ENCODE peak calls at places on chromosomes 12 and 14, in four cellular contexts. One of them, this sample, is unnamed.

GRCh38 chr14:50039734-50040400 is 76.5 kb downstream of the VCPKMT start:
- DNase-seq in GM12878: no peak
- DNase-seq in AG04450: no peak
- DNase-seq in lower lobe of right lung: peak; percentile 85
- DNase-seq in this sample: no peak

GRCh38 chr12:125989716-125990115 is 924.5 kb downstream of the AACS start:
- DNase-seq in GM12878: no peak
- DNase-seq in AG04450: no peak
- DNase-seq in lower lobe of right lung: no peak
- DNase-seq in this sample: no peak

GRCh38 chr12:121190523-121191031 is 19.4 kb upstream of the P2RX4 start:
- DNase-seq in GM12878: no peak
- DNase-seq in AG04450: peak; percentile 86
- DNase-seq in lower lobe of right lung: no peak
- DNase-seq in this sample: peak; percentile 74

GRCh38 chr12:89354630-89354931 is 2.3 kb upstream of the DUSP6 start:
- DNase-seq in GM12878: no peak
- DNase-seq in AG04450: no peak
- DNase-seq in lower lobe of right lung: no peak
- DNase-seq in this sample: no peak

GRCh38 chr12:100168562-100168961 is 25.9 kb upstream of the BLTP3B start:
- DNase-seq in GM12878: no peak
- DNase-seq in AG04450: no peak
- DNase-seq in lower lobe of right lung: no peak
- DNase-seq in this sample: no peak

GRCh38 chr12:1815814-1816729 is 4.3 kb upstream of the LRTM2 start:
- DNase-seq in GM12878: no peak
- DNase-seq in AG04450: no peak
- DNase-seq in lower lobe of right lung: no peak
- DNase-seq in this sample: no peak

GRCh38 chr14:78950654-78951053 is 780.5 kb downstream of the NRXN3 start:
- DNase-seq in GM12878: no peak
- DNase-seq in AG04450: no peak
- DNase-seq in lower lobe of right lung: no peak
- DNase-seq in this sample: peak; percentile 17

GRCh38 chr14:21201732-21202462 is 46.0 kb upstream of the OR5AU1 start:
- DNase-seq in GM12878: no peak
- DNase-seq in AG04450: no peak
- DNase-seq in lower lobe of right lung: no peak
- DNase-seq in this sample: no peak

GRCh38 chr12:93154753-93155475 is 222.8 kb upstream of the NUDT4 start:
- DNase-seq in GM12878: no peak
- DNase-seq in AG04450: no peak
- DNase-seq in lower lobe of right lung: no peak
- DNase-seq in this sample: no peak

GRCh38 chr12:125229878-125230530 is 164.8 kb downstream of the AACS start:
- DNase-seq in GM12878: no peak
- DNase-seq in AG04450: no peak
- DNase-seq in lower lobe of right lung: no peak
- DNase-seq in this sample: no peak

GRCh38 chr14:95288672-95289322 is 30.9 kb downstream of the CLMN start:
- DNase-seq in GM12878: no peak
- DNase-seq in AG04450: no peak
- DNase-seq in lower lobe of right lung: no peak
- DNase-seq in this sample: no peak

GRCh38 chr12:123474493-123475255 is 16.7 kb downstream of the SNRNP35 start:
- DNase-seq in GM12878: no peak
- DNase-seq in AG04450: no peak
- DNase-seq in lower lobe of right lung: no peak
- DNase-seq in this sample: no peak

GRCh38 chr12:122886851-122887816 is 8.8 kb downstream of the VPS37B start:
- DNase-seq in GM12878: peak; percentile 84
- DNase-seq in AG04450: no peak
- DNase-seq in lower lobe of right lung: no peak
- DNase-seq in this sample: peak; percentile 29

GRCh38 chr12:121762269-121762668 is 31.2 kb downstream of the RHOF start:
- DNase-seq in GM12878: no peak
- DNase-seq in AG04450: no peak
- DNase-seq in lower lobe of right lung: no peak
- DNase-seq in this sample: no peak

GRCh38 chr12:29889737-29890136 is 106.0 kb upstream of the TMTC1 start:
- DNase-seq in GM12878: no peak
- DNase-seq in AG04450: no peak
- DNase-seq in lower lobe of right lung: no peak
- DNase-seq in this sample: peak; percentile 12

GRCh38 chr12:119153477-119154434 is 25.0 kb upstream of the HSPB8 start:
- DNase-seq in GM12878: no peak
- DNase-seq in AG04450: no peak
- DNase-seq in lower lobe of right lung: peak; percentile 81
- DNase-seq in this sample: no peak

GRCh38 chr12:108801736-108802665 is 55.4 kb downstream of the SSH1 start:
- DNase-seq in GM12878: no peak
- DNase-seq in AG04450: no peak
- DNase-seq in lower lobe of right lung: no peak
- DNase-seq in this sample: peak; percentile 82

GRCh38 chr12:103114296-103115055 is 157.0 kb downstream of the ASCL1 start:
- DNase-seq in GM12878: peak; percentile 95
- DNase-seq in AG04450: no peak
- DNase-seq in lower lobe of right lung: no peak
- DNase-seq in this sample: no peak

GRCh38 chr12:6946920-6947374 is 3.1 kb downstream of the C12orf57 start:
- DNase-seq in GM12878: no peak
- DNase-seq in AG04450: no peak
- DNase-seq in lower lobe of right lung: peak; percentile 37
- DNase-seq in this sample: no peak

GRCh38 chr14:79077096-79077495 is 906.9 kb downstream of the NRXN3 start:
- DNase-seq in GM12878: no peak
- DNase-seq in AG04450: no peak
- DNase-seq in lower lobe of right lung: no peak
- DNase-seq in this sample: no peak

GRCh38 chr14:77531071-77531470 is 32.5 kb upstream of the ISM2 start:
- DNase-seq in GM12878: no peak
- DNase-seq in AG04450: no peak
- DNase-seq in lower lobe of right lung: no peak
- DNase-seq in this sample: no peak

GRCh38 chr12:52187206-52187605 is 4.6 kb downstream of the KRT80 start:
- DNase-seq in GM12878: no peak
- DNase-seq in AG04450: no peak
- DNase-seq in lower lobe of right lung: no peak
- DNase-seq in this sample: no peak

GRCh38 chr12:52188658-52189057 is 3.2 kb downstream of the KRT80 start:
- DNase-seq in GM12878: no peak
- DNase-seq in AG04450: no peak
- DNase-seq in lower lobe of right lung: no peak
- DNase-seq in this sample: no peak

GRCh38 chr12:52190860-52191729 is 719 bp downstream of the KRT80 start:
- DNase-seq in GM12878: no peak
- DNase-seq in AG04450: no peak
- DNase-seq in lower lobe of right lung: no peak
- DNase-seq in this sample: no peak

GRCh38 chr12:52187640-52188039 is 4.2 kb downstream of the KRT80 start:
- DNase-seq in GM12878: no peak
- DNase-seq in AG04450: no peak
- DNase-seq in lower lobe of right lung: no peak
- DNase-seq in this sample: no peak

GRCh38 chr12:52189376-52190174 is 2.2 kb downstream of the KRT80 start:
- DNase-seq in GM12878: no peak
- DNase-seq in AG04450: no peak
- DNase-seq in lower lobe of right lung: no peak
- DNase-seq in this sample: no peak
- H3K4me3 ChIP-seq in GM12878: no peak overlapping the region
- H3K4me3 ChIP-seq in AG04450: no peak overlapping the region
- H3K4me3 ChIP-seq in lower lobe of right lung: no peak overlapping the region
- H3K4me3 ChIP-seq in this sample: no peak overlapping the region

GRCh38 chr12:47808574-47809380 is 10.9 kb downstream of the HDAC7 start:
- DNase-seq in GM12878: no peak
- DNase-seq in AG04450: no peak
- DNase-seq in lower lobe of right lung: no peak
- DNase-seq in this sample: no peak
- H3K4me3 ChIP-seq in GM12878: peak overlapping the region; percentile 34
- H3K4me3 ChIP-seq in AG04450: no peak overlapping the region
- H3K4me3 ChIP-seq in lower lobe of right lung: peak overlapping the region; percentile 24
- H3K4me3 ChIP-seq in this sample: no peak overlapping the region

DNA sequence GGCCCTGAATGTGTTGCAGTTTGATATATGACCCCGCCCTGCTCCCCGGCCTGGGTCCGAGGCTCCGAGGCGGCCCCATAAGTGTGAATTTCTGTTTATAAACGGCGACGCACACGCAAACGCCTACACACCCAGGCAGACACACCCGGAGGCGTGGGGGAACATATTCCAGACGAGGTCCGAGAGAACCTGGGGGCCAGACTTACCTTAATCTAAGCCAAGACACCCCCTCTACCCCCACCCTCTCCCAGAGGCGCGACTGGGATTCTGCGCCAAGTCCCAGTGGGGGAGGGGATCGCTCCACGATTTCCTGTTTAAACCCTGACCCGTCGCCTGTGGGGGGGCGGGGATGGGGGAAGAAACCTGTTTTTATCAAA is 9.6 kb upstream of the HOXC6 start:
- DNase-seq in GM12878: no peak
- DNase-seq in AG04450: no peak
- DNase-seq in lower lobe of right lung: no peak
- DNase-seq in this sample: no peak
- H3K4me3 ChIP-seq in GM12878: peak overlapping the region; percentile 88
- H3K4me3 ChIP-seq in AG04450: no peak overlapping the region
- H3K4me3 ChIP-seq in lower lobe of right lung: peak overlapping the region; percentile 46
- H3K4me3 ChIP-seq in this sample: peak overlapping the region; percentile 78

GRCh38 chr12:32270818-32271710 is 128.3 kb upstream of the FGD4 start:
- DNase-seq in GM12878: no peak
- DNase-seq in AG04450: no peak
- DNase-seq in lower lobe of right lung: no peak
- DNase-seq in this sample: no peak
- H3K4me3 ChIP-seq in GM12878: no peak overlapping the region
- H3K4me3 ChIP-seq in AG04450: no peak overlapping the region
- H3K4me3 ChIP-seq in lower lobe of right lung: no peak overlapping the region
- H3K4me3 ChIP-seq in this sample: no peak overlapping the region

GRCh38 chr14:23428686-23429495 is 6.6 kb downstream of the MYH7 start:
- DNase-seq in GM12878: no peak
- DNase-seq in AG04450: no peak
- DNase-seq in lower lobe of right lung: no peak
- DNase-seq in this sample: no peak

GRCh38 chr14:23432102-23432925 is 3.1 kb downstream of the MYH7 start:
- DNase-seq in GM12878: no peak
- DNase-seq in AG04450: no peak
- DNase-seq in lower lobe of right lung: no peak
- DNase-seq in this sample: no peak

GRCh38 chr14:23431486-23431885 is 4.0 kb downstream of the MYH7 start:
- DNase-seq in GM12878: no peak
- DNase-seq in AG04450: no peak
- DNase-seq in lower lobe of right lung: no peak
- DNase-seq in this sample: no peak

GRCh38 chr14:23430016-23430732 is 5.3 kb downstream of the MYH7 start:
- DNase-seq in GM12878: no peak
- DNase-seq in AG04450: no peak
- DNase-seq in lower lobe of right lung: no peak
- DNase-seq in this sample: no peak

GRCh38 chr14:23430733-23431105 is 4.7 kb downstream of the MYH7 start:
- DNase-seq in GM12878: no peak
- DNase-seq in AG04450: no peak
- DNase-seq in lower lobe of right lung: no peak
- DNase-seq in this sample: no peak
- H3K4me3 ChIP-seq in GM12878: no peak overlapping the region
- H3K4me3 ChIP-seq in AG04450: no peak overlapping the region
- H3K4me3 ChIP-seq in lower lobe of right lung: no peak overlapping the region
- H3K4me3 ChIP-seq in this sample: no peak overlapping the region

This sample was measured in skeletal muscle cell.